ENCODE peak calls at places on chromosomes 13 and 19, in nine cellular contexts. P is A172; W is naive thymus-derived CD8-positive, alpha-beta T cell; Y is neural crest cell; R is head of caudate nucleus; B is GDM1; O is stimulated activated CD8-positive, alpha-beta memory T cell treated with anti-CD3 and anti-CD28 coated beads, Interleukin-7, amount 100 ng/mL, for 1 hour; M is posterior vena cava; I is AG08396. V is an unnamed sample.

GRCh38 chr19:16087940-16088339 is 11.6 kb downstream of the TPM4 start:
- DNase-seq in P (no peak), W (no peak), Y (no peak), R (no peak), B (no peak), O (no peak), M (no peak), I (no peak), V (no peak)

GRCh38 chr13:42485272-42485671 is 88.7 kb upstream of the TNFSF11 start:
- DNase-seq in P (no peak), W (no peak), Y (no peak), R (no peak), B (no peak), O (no peak), M (no peak), I (no peak), V (no peak)

GRCh38 chr13:112934075-112934474 is 34.9 kb upstream of the MCF2L start:
- DNase-seq in P (no peak), W (no peak), Y (no peak), R (no peak), B (no peak), O (no peak), M (no peak), I (no peak), V (no peak)

GRCh38 chr13:97279913-97280312 is 57.8 kb downstream of the MBNL2 start:
- DNase-seq in P (peak), W (no peak), Y (no peak), R (no peak), B (no peak), O (no peak), M (no peak), I (no peak), V (no peak)

GRCh38 chr13:66036024-66036614 is 1194.0 kb downstream of the PCDH9 start:
- DNase-seq in P (no peak), W (no peak), Y (no peak), R (no peak), B (no peak), O (no peak), M (no peak), I (no peak), V (no peak)

GRCh38 chr13:27496006-27496405 is 45.6 kb upstream of the MTIF3 start:
- DNase-seq in P (no peak), W (no peak), Y (no peak), R (no peak), B (no peak), O (no peak), M (no peak), I (no peak), V (no peak)

GRCh38 chr19:5293607-5294089 is 47.0 kb downstream of the PTPRS start:
- DNase-seq in P (no peak), W (peak), Y (peak), R (no peak), B (no peak), O (no peak), M (no peak), I (peak), V (no peak)

GRCh38 chr13:106287351-106287750 is 248.1 kb downstream of the EFNB2 start:
- DNase-seq in P (no peak), W (no peak), Y (no peak), R (no peak), B (no peak), O (no peak), M (no peak), I (no peak), V (no peak)

GRCh38 chr19:1104452-1105216 is 840 bp downstream of the GPX4 start:
- DNase-seq in P (no peak), W (peak), Y (peak), R (peak), B (peak), O (peak), M (peak), I (peak), V (peak)

GRCh38 chr19:50858896-50859295 is 4.2 kb downstream of the KLK3 start:
- DNase-seq in P (no peak), W (no peak), Y (no peak), R (no peak), B (no peak), O (no peak), M (no peak), I (no peak), V (no peak)

GRCh38 chr19:58543826-58544590 is at the start of gene TRIM28:
- DNase-seq in P (peak), W (peak), Y (peak), R (peak), B (no peak), O (peak), M (peak), I (peak), V (peak)

GRCh38 chr13:79393564-79394249 is 12.3 kb downstream of the RBM26 start:
- DNase-seq in P (no peak), W (no peak), Y (no peak), R (no peak), B (no peak), O (no peak), M (no peak), I (no peak), V (no peak)

GRCh38 chr19:33438016-33438671 is 64.6 kb downstream of the CEBPG start:
- DNase-seq in P (peak), W (no peak), Y (no peak), R (peak), B (no peak), O (no peak), M (peak), I (no peak), V (peak)

GRCh38 chr19:34967551-34967950 is 3.5 kb upstream of the ZNF792 start:
- DNase-seq in P (no peak), W (no peak), Y (no peak), R (no peak), B (no peak), O (no peak), M (no peak), I (no peak), V (no peak)

GRCh38 chr13:100721885-100722512 is 47.4 kb upstream of the TMTC4 start:
- DNase-seq in P (peak), W (peak), Y (peak), R (peak), B (no peak), O (no peak), M (no peak), I (peak), V (peak)

GRCh38 chr13:77029436-77029835 is 2.5 kb upstream of the FBXL3 start:
- DNase-seq in P (no peak), W (no peak), Y (no peak), R (no peak), B (no peak), O (no peak), M (no peak), I (no peak), V (no peak)

GRCh38 chr19:38852231-38853044 is 2.7 kb upstream of the HNRNPL start:
- DNase-seq in P (peak), W (no peak), Y (peak), R (peak), B (no peak), O (no peak), M (peak), I (peak), V (peak)